ENCODE peak calls at places on chromosomes 3 and 15, in six cellular contexts. E, F, I, S, M and C are unnamed samples.

GRCh38 chr3:36960502-36960901 is 15.6 kb upstream of the TRANK1 start:
- DNase-seq in I (no peak), M (no peak), F (no peak), S (no peak), E (no peak), C (no peak)

GRCh38 chr15:87547470-87548181 is 708.9 kb downstream of the NTRK3 start:
- DNase-seq in M (no peak), I (no peak), F (peak; percentile 97), E (no peak), S (no peak), C (no peak)

GRCh38 chr15:64701482-64701881 is 73.9 kb downstream of the RBPMS2 start:
- DNase-seq in S (no peak), M (no peak), I (no peak), E (no peak), F (no peak), C (no peak)

GRCh38 chr3:23665741-23666140 is 140.0 kb upstream of the UBE2E1 start:
- DNase-seq in S (no peak), M (no peak), E (no peak), I (no peak), F (no peak), C (no peak)

GRCh38 chr3:116046350-116046749 is 398.9 kb downstream of the LSAMP start:
- DNase-seq in E (no peak), S (no peak), F (no peak), I (no peak), M (no peak), C (no peak)

GRCh38 chr15:52095597-52096262 is 16.8 kb downstream of the BCL2L10 start:
- DNase-seq in I (peak; percentile 79), M (no peak), S (no peak), F (peak; percentile 94), E (no peak), C (no peak)

GRCh38 chr3:129491794-129492193 is 36.6 kb upstream of the RHO start:
- DNase-seq in I (no peak), S (no peak), F (no peak), M (no peak), E (no peak), C (peak; percentile 42)

GRCh38 chr3:99870712-99871111 is 53.0 kb downstream of the CMSS1 start:
- DNase-seq in M (no peak), F (no peak), I (no peak), E (no peak), S (no peak), C (no peak)

GRCh38 chr3:69079269-69080159 is 651 bp downstream of the UBA3 start:
- DNase-seq in E (no peak), I (peak; percentile 14), S (no peak), M (peak; percentile 40), F (no peak), C (peak; percentile 83)

GRCh38 chr3:190618349-190619030 is 104.6 kb downstream of the IL1RAP start:
- DNase-seq in I (no peak), M (no peak), E (no peak), S (no peak), F (no peak), C (no peak)

GRCh38 chr15:34708422-34708821 is 46.4 kb downstream of the GJD2 start:
- DNase-seq in M (no peak), I (peak; percentile 52), F (peak; percentile 58), E (no peak), S (peak; percentile 24), C (no peak)

GRCh38 chr3:25040739-25041138 is 387.3 kb upstream of the RARB start:
- DNase-seq in I (no peak), E (no peak), S (no peak), M (no peak), F (no peak), C (no peak)

GRCh38 chr3:171644681-171645080 is 165.6 kb downstream of the PLD1 start:
- DNase-seq in S (no peak), E (no peak), F (no peak), M (no peak), I (no peak), C (no peak)

GRCh38 chr3:127624074-127624473 is 4.9 kb upstream of the PODXL2 start:
- DNase-seq in F (no peak), M (no peak), E (no peak), I (no peak), S (no peak), C (no peak)

GRCh38 chr3:103002447-103002846 is 567.6 kb downstream of the ZPLD1 start:
- DNase-seq in M (no peak), E (no peak), F (no peak), S (no peak), I (no peak), C (no peak)

GRCh38 chr3:46852839-46853355 is 10.3 kb downstream of the MYL3 start:
- DNase-seq in I (no peak), S (no peak), E (no peak), F (no peak), M (no peak), C (no peak)

GRCh38 chr15:55255714-55256113 is 33.9 kb downstream of the RAB27A start:
- DNase-seq in F (no peak), S (no peak), E (no peak), M (no peak), I (no peak), C (no peak)

GRCh38 chr3:149186726-149187125 is 34.9 kb downstream of the CP start:
- DNase-seq in M (no peak), F (no peak), S (no peak), I (no peak), E (no peak), C (no peak)

GRCh38 chr15:31554261-31554660 is 227.6 kb downstream of the KLF13 start:
- DNase-seq in I (peak; percentile 6), F (peak; percentile 93), E (no peak), M (no peak), S (peak; percentile 39), C (peak; percentile 79)

GRCh38 chr15:70432924-70433500 is 330.3 kb downstream of the UACA start:
- DNase-seq in E (no peak), M (no peak), F (no peak), S (no peak), I (no peak), C (no peak)

GRCh38 chr3:46901061-46901460 is 23.5 kb downstream of the PTH1R start:
- DNase-seq in S (no peak), M (no peak), E (no peak), F (no peak), I (no peak), C (peak; percentile 21)

GRCh38 chr15:77615472-77615871 is 17.2 kb downstream of the LINGO1 start:
- DNase-seq in E (no peak), M (no peak), S (no peak), F (no peak), I (no peak), C (no peak)

GRCh38 chr3:149377408-149378111 is at the start of gene TM4SF1:
- DNase-seq in E (no peak), F (peak; percentile 96), M (no peak), S (peak; percentile 97), I (peak; percentile 81), C (peak; percentile 59)

GRCh38 chr3:149506540-149506939 is 32.0 kb downstream of the TM4SF4 start:
- DNase-seq in M (no peak), E (no peak), F (peak; percentile 52), I (no peak), S (no peak), C (no peak)

GRCh38 chr3:69085543-69086132 is 901 bp downstream of the ARL6IP5 start:
- DNase-seq in I (peak; percentile 10), M (no peak), S (peak; percentile 25), E (peak; percentile 61), F (peak; percentile 39), C (peak; percentile 76)

GRCh38 chr3:112802338-112802737 is 44.3 kb downstream of the CD200R1L start:
- DNase-seq in F (no peak), S (no peak), E (no peak), M (no peak), I (no peak), C (no peak)

GRCh38 chr3:11661052-11661656 is 17.4 kb upstream of the VGLL4 start:
- DNase-seq in I (peak; percentile 39), S (no peak), E (no peak), M (no peak), F (peak; percentile 27), C (no peak)